ENCODE peak calls at places on chromosomes 1 and 21, in six cellular contexts. A is foreskin fibroblast, M is Peyer's patch, N is lower lobe of right lung, J is fibroblast of pulmonary artery, L is lung. D is an unnamed sample.

GRCh38 chr1:235567812-235568444 is 63.7 kb upstream of the B3GALNT2 start:
- DNase-seq in A (no peak), M (peak), N (no peak), J (peak), L (no peak), D (no peak)

GRCh38 chr1:62110198-62110817 is 84.3 kb upstream of the L1TD1 start:
- DNase-seq in A (peak), M (no peak), N (no peak), J (no peak), L (no peak), D (no peak)

GRCh38 chr1:180560868-180561600 is 2.3 kb downstream of the OVAAL start:
- DNase-seq in A (peak), M (no peak), N (no peak), J (no peak), L (no peak), D (peak)

GRCh38 chr1:196650403-196650802 is 1.4 kb upstream of the CFH start:
- DNase-seq in A (no peak), M (no peak), N (no peak), J (no peak), L (no peak), D (no peak)

GRCh38 chr1:66208631-66209030 is 325.3 kb upstream of the SGIP1 start:
- DNase-seq in A (no peak), M (no peak), N (no peak), J (no peak), L (no peak), D (no peak)

GRCh38 chr1:118556936-118557335 is 371.9 kb upstream of the SPAG17 start:
- DNase-seq in A (no peak), M (no peak), N (no peak), J (no peak), L (no peak), D (no peak)

GRCh38 chr21:44533891-44534627 is 5.9 kb downstream of the KRTAP10-1 start:
- DNase-seq in A (no peak), M (no peak), N (no peak), J (no peak), L (no peak), D (no peak)

GRCh38 chr1:229223498-229223897 is 47.4 kb upstream of the RAB4A start:
- DNase-seq in A (no peak), M (no peak), N (no peak), J (no peak), L (no peak), D (no peak)

GRCh38 chr1:96641292-96641691 is 80.3 kb upstream of the PTBP2 start:
- DNase-seq in A (peak), M (no peak), N (no peak), J (peak), L (no peak), D (no peak)

GRCh38 chr1:107858323-107858722 is 106.7 kb downstream of the VAV3 start:
- DNase-seq in A (no peak), M (no peak), N (no peak), J (no peak), L (no peak), D (no peak)

GRCh38 chr21:36428789-36429671 is 43.8 kb downstream of the CHAF1B start:
- DNase-seq in A (peak), M (no peak), N (no peak), J (no peak), L (no peak), D (no peak)

GRCh38 chr21:36431252-36431651 is 46.1 kb downstream of the CHAF1B start:
- DNase-seq in A (no peak), M (no peak), N (no peak), J (no peak), L (no peak), D (no peak)

GRCh38 chr21:36429672-36430546 is 44.7 kb downstream of the CHAF1B start:
- DNase-seq in A (peak), M (peak), N (peak), J (peak), L (peak), D (peak)

GRCh38 chr21:36433011-36433709 is 46.8 kb downstream of the CLDN14 start:
- DNase-seq in A (no peak), M (no peak), N (no peak), J (no peak), L (no peak), D (no peak)

DNA sequence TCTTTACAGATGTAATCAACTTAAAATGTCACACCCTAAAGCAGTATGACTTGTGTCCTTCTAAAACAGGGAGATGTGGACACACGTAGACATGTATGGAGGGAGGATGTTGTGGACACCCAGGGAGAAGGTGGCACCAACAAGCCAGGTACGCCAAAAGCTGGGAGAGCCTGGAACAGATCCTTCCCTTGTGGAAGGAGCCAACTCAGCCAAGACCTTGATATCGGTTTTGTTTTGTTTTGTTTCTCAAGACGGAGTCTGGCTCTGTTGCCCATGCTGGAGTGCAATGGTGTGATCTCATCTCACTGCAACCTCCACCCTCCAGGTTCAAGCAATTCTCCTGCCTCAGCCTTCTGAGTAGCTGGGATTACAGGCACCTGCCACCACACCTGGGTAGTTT is 45.6 kb downstream of the CHAF1B start:
- DNase-seq in A (no peak), M (no peak), N (no peak), J (peak), L (no peak), D (peak)
- H3K4me3 ChIP-seq in A (no peak), M (no peak), N (peak), J (peak), L (no peak), D (peak)

DNA sequence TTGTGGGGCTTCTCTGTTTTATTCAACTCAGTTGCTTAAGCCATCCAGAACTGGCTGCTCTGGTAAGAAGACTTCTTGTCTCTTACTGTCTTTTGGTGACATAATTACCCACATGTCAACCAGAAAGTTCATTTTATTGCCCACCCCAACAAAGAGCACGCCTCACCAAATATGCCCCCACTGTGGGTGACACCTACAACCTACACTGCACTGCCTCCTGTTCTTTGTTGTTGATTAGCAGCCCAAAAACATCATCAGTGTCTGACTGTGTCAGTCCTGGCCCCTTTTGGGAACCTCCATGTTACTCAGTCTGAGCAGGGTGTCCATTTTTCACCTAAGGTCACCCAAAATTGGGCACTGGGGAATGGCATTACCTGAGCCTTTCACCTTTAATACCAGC is 49.3 kb downstream of the ZNF678 start:
- DNase-seq in A (no peak), M (no peak), N (no peak), J (no peak), L (no peak), D (no peak)
- TF ChIP-seq CTCF in A (no peak), M (no peak), N (no peak), J (no peak), L (no peak), D (no peak)

DNA sequence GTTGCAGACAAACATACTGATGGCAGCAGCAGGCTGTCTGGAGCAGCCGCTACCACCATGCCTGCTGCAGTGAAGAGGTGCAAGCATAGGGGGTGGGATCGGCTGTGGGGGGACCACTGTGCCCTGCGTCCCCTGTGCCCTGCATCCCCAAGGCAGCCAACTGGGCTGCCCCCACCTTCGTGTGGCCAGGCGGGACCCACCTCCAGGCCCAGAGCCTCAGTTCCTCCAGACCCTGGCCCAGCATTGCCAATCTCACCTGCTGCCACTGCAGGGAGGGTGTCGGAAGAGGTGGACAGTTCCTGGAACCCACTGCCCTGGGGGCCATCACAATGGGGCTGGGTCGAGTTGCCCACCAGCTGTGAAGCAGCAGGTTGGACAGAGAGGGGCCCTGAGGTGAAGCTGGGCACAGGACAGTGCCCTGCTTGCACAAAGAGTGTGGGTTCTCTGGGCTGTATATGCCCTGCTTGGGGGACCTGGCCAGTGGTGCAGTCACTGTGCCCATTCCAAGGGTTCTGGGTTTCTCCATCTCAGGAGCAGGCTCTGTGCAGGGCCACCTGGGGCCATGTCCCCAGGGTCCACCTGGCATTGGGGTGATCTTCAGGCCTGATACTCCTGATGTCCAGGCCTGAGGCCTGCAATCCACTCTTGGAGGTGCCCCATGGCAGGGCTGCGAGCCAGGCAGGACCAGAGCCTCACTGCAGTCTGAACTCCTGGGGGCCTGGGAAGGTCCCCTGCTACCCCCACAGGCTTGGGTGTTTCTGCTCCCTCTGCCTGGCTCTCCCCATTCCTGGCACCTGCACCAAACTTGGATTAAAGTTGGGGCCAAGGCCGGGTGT is 261.4 kb upstream of the NRIP1 start:
- DNase-seq in A (no peak), M (no peak), N (no peak), J (no peak), L (no peak), D (no peak)
- H3K4me3 ChIP-seq in A (no peak), M (no peak), N (no peak), J (no peak), L (no peak), D (no peak)

GRCh38 chr1:182617734-182618288 is 13.6 kb upstream of the RGS16 start:
- DNase-seq in A (peak), M (no peak), N (no peak), J (peak), L (no peak), D (peak)

GRCh38 chr1:182614796-182615451 is 10.7 kb upstream of the RGS16 start:
- DNase-seq in A (peak), M (peak), N (peak), J (peak), L (peak), D (peak)

GRCh38 chr1:182615468-182616129 is 11.4 kb upstream of the RGS16 start:
- DNase-seq in A (peak), M (peak), N (peak), J (peak), L (no peak), D (peak)

GRCh38 chr1:182617075-182617429 is 12.9 kb upstream of the RGS16 start:
- DNase-seq in A (no peak), M (no peak), N (no peak), J (no peak), L (no peak), D (no peak)

DNA sequence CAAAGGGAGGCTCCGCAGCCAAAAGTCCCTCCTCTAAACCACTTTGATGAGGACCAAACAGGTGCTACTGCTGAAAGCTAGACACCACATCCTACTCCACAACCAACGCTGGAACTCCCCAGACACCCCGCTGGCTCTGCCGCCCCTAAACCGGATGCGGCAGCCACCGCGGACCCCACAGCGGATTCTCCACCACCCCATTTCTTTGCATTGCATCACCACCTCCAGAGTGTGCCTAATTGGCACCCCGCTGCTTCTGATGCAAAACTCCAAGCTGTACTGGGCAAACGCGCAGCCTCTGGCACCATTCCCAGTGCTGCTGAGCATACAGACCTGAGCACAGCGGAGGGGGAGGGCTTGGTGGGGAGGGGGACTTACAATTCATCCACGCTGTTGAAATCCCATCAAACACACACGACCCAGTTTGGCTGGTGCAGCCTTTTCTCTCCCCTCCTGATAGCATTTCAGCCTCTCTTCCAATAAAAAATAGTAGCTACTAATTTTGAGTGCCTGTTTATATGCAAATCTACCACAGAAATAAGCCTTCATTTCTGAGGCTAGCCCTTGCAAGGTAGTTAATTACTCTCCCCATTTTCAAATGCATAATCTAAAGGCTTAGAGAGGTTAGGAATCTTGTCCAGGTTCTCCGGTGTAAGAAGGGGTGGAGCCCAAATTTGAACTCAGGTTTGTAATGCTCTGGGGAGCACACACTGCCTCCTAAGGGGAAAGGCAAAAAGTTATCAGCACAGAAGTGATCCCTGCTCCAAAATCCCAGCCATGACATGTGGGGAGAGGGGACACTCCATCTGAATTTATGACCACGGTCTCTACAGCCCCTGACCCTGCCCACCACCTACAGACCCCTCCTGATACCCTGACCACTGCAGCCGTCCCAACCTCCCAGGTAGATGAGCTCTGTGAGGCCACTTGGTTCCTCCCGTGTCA is 12.2 kb upstream of the RGS16 start:
- DNase-seq in A (peak), M (peak), N (peak), J (peak), L (peak), D (peak)
- TF ChIP-seq CTCF in A (no peak), M (no peak), N (no peak), J (no peak), L (no peak), D (no peak)

GRCh38 chr21:39972976-39973375 is 105.7 kb downstream of the PCP4 start:
- DNase-seq in A (no peak), M (no peak), N (no peak), J (no peak), L (no peak), D (no peak)
- H3K4me3 ChIP-seq in A (no peak), M (no peak), N (no peak), J (no peak), L (no peak), D (no peak)

DNA sequence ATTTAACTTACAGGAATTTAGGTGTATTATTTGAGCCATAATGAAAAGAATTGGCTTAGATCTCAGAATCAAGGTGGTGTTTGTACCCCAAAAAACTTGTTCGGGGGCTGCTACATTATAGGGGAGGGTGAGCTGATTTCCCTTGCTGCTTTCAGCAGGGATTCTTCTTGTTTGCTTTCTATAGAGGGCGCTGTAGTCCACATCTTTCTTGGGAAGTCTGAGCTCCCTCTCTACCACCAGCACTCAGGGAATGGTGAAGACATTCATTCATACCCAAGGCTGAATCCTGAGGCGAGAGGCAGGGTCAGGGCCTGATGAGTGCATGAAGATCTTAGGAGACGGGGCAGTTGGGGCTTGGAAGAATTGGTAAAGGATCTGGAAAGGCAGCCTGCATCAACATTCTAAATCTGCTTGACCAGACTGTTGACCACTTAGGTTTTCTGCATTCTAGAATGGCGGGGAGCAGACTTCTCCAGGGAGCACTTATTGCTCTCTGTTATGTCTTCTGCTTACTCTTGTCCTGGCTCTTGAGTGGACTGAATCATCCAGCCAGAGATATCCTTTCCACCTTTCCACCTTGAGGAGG is 18.9 kb downstream of the SPATA46 start:
- DNase-seq in A (peak), M (no peak), N (no peak), J (peak), L (no peak), D (peak)
- TF ChIP-seq CTCF in A (peak), M (peak), N (peak), J (peak), L (no peak), D (peak)

GRCh38 chr1:3068400-3069361 is at the start of gene PRDM16:
- DNase-seq in A (peak), M (no peak), N (peak), J (peak), L (no peak), D (peak)

GRCh38 chr1:3066250-3066711 is 2.7 kb upstream of the PRDM16 start:
- DNase-seq in A (no peak), M (no peak), N (peak), J (no peak), L (peak), D (no peak)

GRCh38 chr1:3066826-3067225 is 2.2 kb upstream of the PRDM16 start:
- DNase-seq in A (no peak), M (no peak), N (peak), J (no peak), L (no peak), D (no peak)

GRCh38 chr1:3067301-3067670 is 1.7 kb upstream of the PRDM16 start:
- DNase-seq in A (no peak), M (no peak), N (peak), J (no peak), L (no peak), D (no peak)

GRCh38 chr1:3067671-3068399 is 1.2 kb upstream of the PRDM16 start:
- DNase-seq in A (no peak), M (no peak), N (peak), J (no peak), L (no peak), D (no peak)
- H3K4me3 ChIP-seq in A (no peak), M (peak), N (peak), J (no peak), L (no peak), D (peak)

GRCh38 chr1:100750002-100750885 is 30.7 kb downstream of the VCAM1 start:
- DNase-seq in A (no peak), M (no peak), N (no peak), J (no peak), L (no peak), D (no peak)
- TF ChIP-seq CTCF in A (no peak), M (no peak), N (no peak), J (no peak), L (no peak), D (no peak)

GRCh38 chr1:225962440-225962975 is 21.5 kb upstream of the LEFTY2 start:
- DNase-seq in A (peak), M (peak), N (peak), J (peak), L (no peak), D (no peak)
- H3K4me3 ChIP-seq in A (no peak), M (no peak), N (no peak), J (no peak), L (no peak), D (no peak)

D was measured in astrocyte of the spinal cord.